ENCODE peak calls at places on chromosomes 3 and 15, in ten cellular contexts. B is heart left ventricle; J is brain microvascular endothelial cell; X is ovary; U is T follicular helper cell; D is CD8-positive, alpha-beta T cell; W is Daoy; Z is pancreas; L is T-helper 9 cell; Y is stimulated activated CD4-positive, alpha-beta T cell treated with anti-CD3 and anti-CD28 coated beads, Interleukin-2, amount 100 ng/mL, for 48 hours. O is an unnamed sample.

GRCh38 chr15:98889930-98890695 is 117.5 kb downstream of the PGPEP1L start:
- DNase-seq in J (peak), L (no peak), Z (no peak), X (no peak), D (no peak), U (no peak), B (no peak), Y (no peak), W (peak), O (no peak)

GRCh38 chr3:72996121-72996472 is 514 bp upstream of the PPP4R2 start:
- DNase-seq in U (no peak), X (peak), W (no peak), Y (no peak), L (peak), B (peak), J (no peak), Z (peak), D (no peak), O (no peak)

GRCh38 chr3:55494976-55495375 is 7.9 kb upstream of the WNT5A start:
- DNase-seq in X (no peak), Y (no peak), L (no peak), D (no peak), B (no peak), J (no peak), Z (no peak), W (no peak), U (no peak), O (no peak)

GRCh38 chr15:63408514-63408913 is 26.9 kb upstream of the CA12 start:
- DNase-seq in W (no peak), B (no peak), X (no peak), Y (no peak), U (no peak), J (no peak), D (no peak), L (no peak), Z (no peak), O (no peak)

GRCh38 chr3:123110238-123110952 is 43.6 kb downstream of the PDIA5 start:
- DNase-seq in Y (no peak), J (no peak), X (no peak), D (no peak), L (no peak), U (no peak), W (no peak), Z (no peak), B (no peak), O (no peak)

GRCh38 chr15:101012326-101013040 is 93.3 kb downstream of the LRRK1 start:
- DNase-seq in B (no peak), J (no peak), D (no peak), Z (peak), U (no peak), Y (no peak), W (no peak), L (no peak), X (no peak), O (no peak)

GRCh38 chr3:1092771-1093170 is at the start of gene CNTN6:
- DNase-seq in B (no peak), J (peak), U (no peak), D (no peak), L (no peak), X (no peak), Y (no peak), Z (no peak), W (no peak), O (no peak)

GRCh38 chr3:32411442-32411841 is 19.8 kb downstream of the CMTM7 start:
- DNase-seq in Y (no peak), W (no peak), L (no peak), Z (no peak), D (no peak), B (no peak), J (no peak), X (no peak), U (no peak), O (no peak)

GRCh38 chr3:176147251-176147650 is 1050.0 kb downstream of the TBL1XR1 start:
- DNase-seq in D (no peak), W (no peak), X (no peak), L (no peak), J (no peak), Y (no peak), U (no peak), B (no peak), Z (no peak), O (no peak)

GRCh38 chr15:28900041-28900891 is 14.5 kb downstream of the APBA2 start:
- DNase-seq in L (no peak), Z (no peak), U (no peak), J (no peak), B (no peak), X (no peak), Y (no peak), D (no peak), W (no peak), O (no peak)

GRCh38 chr3:43503067-43503728 is 118.6 kb downstream of the ANO10 start:
- DNase-seq in L (no peak), U (no peak), X (no peak), D (no peak), W (no peak), Y (no peak), Z (no peak), J (no peak), B (no peak), O (no peak)

GRCh38 chr3:152780553-152780952 is 54.4 kb upstream of the P2RY1 start:
- DNase-seq in Y (no peak), L (no peak), D (no peak), W (no peak), B (no peak), X (no peak), U (no peak), J (no peak), Z (no peak), O (no peak)